ENCODE peak calls at places on chromosomes 16 and 17, in nine cellular contexts. H, M, P, I, F, N, Q, Z and K are unnamed samples.

GRCh38 chr17:27762527-27763305 is 37.6 kb downstream of the NOS2 start:
- DNase-seq in H (no peak), Q (no peak), M (no peak), N (no peak), F (no peak), Z (no peak), P (no peak), I (peak; percentile 48), K (peak; percentile 48)

GRCh38 chr16:26863971-26864370 is 202.8 kb upstream of the C16orf82 start:
- DNase-seq in F (no peak), N (no peak), Z (no peak), I (no peak), H (no peak), P (no peak), Q (no peak), M (no peak), K (no peak)

GRCh38 chr17:58870747-58871146 is 115.1 kb downstream of the PPM1E start:
- DNase-seq in N (no peak), F (no peak), M (no peak), H (no peak), Z (no peak), Q (no peak), I (no peak), P (no peak), K (no peak)

GRCh38 chr16:68564367-68564985 is 25.4 kb downstream of the ZFP90 start:
- DNase-seq in Q (no peak), H (no peak), N (no peak), Z (no peak), M (no peak), I (no peak), F (no peak), P (no peak), K (no peak)

GRCh38 chr17:21174186-21174585 is 39.8 kb downstream of the TMEM11 start:
- DNase-seq in H (no peak), Z (no peak), I (no peak), P (no peak), M (peak; percentile 7), Q (no peak), N (no peak), F (no peak), K (no peak)

GRCh38 chr16:56797861-56798260 is 67.1 kb upstream of the SLC12A3 start:
- DNase-seq in N (no peak), P (no peak), F (no peak), Q (no peak), I (no peak), H (no peak), Z (no peak), M (no peak), K (no peak)

GRCh38 chr16:81445143-81445922 is 725 bp downstream of the CMIP start:
- DNase-seq in M (no peak), F (no peak), Z (peak; percentile 50), H (peak; percentile 78), Q (no peak), P (no peak), N (peak; percentile 33), I (peak; percentile 74), K (peak; percentile 79)

GRCh38 chr16:492211-492875 is 35.2 kb upstream of the CAPN15 start:
- DNase-seq in P (no peak), F (no peak), H (no peak), I (no peak), N (no peak), M (no peak), Z (no peak), Q (no peak), K (peak; percentile 71)

GRCh38 chr17:17258998-17259397 is 22.0 kb upstream of the FLCN start:
- DNase-seq in I (no peak), P (no peak), M (no peak), F (no peak), Z (no peak), H (no peak), N (no peak), Q (no peak), K (no peak)

GRCh38 chr16:24257965-24258364 is 1.8 kb downstream of the CACNG3 start:
- DNase-seq in M (no peak), Z (no peak), H (no peak), I (no peak), F (no peak), Q (no peak), P (no peak), N (no peak), K (peak; percentile 37)

GRCh38 chr17:47742319-47743181 is 9.5 kb downstream of the TBX21 start:
- DNase-seq in H (peak; percentile 95), I (peak; percentile 32), N (no peak), P (no peak), F (no peak), Q (no peak), M (peak; percentile 4), Z (no peak), K (peak; percentile 95)

GRCh38 chr16:23182675-23183485 is at the start of gene SCNN1G:
- DNase-seq in P (no peak), N (peak; percentile 11), I (peak; percentile 16), Q (no peak), Z (peak; percentile 45), H (peak; percentile 73), M (peak; percentile 67), F (no peak), K (peak; percentile 76)
- H3K27me3 ChIP-seq in P (peaks cover 13% of the 10 kb centered on the region), N (peaks cover 57% of the 10 kb centered on the region), I (peaks cover 78% of the 10 kb centered on the region), Q (peaks cover 7% of the 10 kb centered on the region), Z (peaks cover 77% of the 10 kb centered on the region), H (peaks cover 36% of the 10 kb centered on the region), M (no peaks in the 10 kb centered on the region), F (peaks cover 21% of the 10 kb centered on the region), K (peaks cover 25% of the 10 kb centered on the region)

GRCh38 chr16:14608604-14609003 is 21.5 kb downstream of the PARN start:
- DNase-seq in H (no peak), Z (no peak), N (no peak), F (no peak), Q (no peak), M (no peak), P (no peak), I (no peak), K (no peak)
- H3K36me3 ChIP-seq in H (peaks cover 57% of the 10 kb centered on the region), Z (no peaks in the 10 kb centered on the region), N (peaks cover 93% of the 10 kb centered on the region), F (peaks cover 16% of the 10 kb centered on the region), Q (peaks cover 5% of the 10 kb centered on the region), M (peaks cover 28% of the 10 kb centered on the region), P (peaks cover 78% of the 10 kb centered on the region), I (no peaks in the 10 kb centered on the region), K (peaks cover 10% of the 10 kb centered on the region)

GRCh38 chr17:49316889-49317288 is 45.2 kb downstream of the ZNF652 start:
- DNase-seq in Q (no peak), H (no peak), I (no peak), Z (no peak), F (no peak), M (no peak), N (no peak), P (no peak), K (no peak)
- H3K4me3 ChIP-seq in Q (peak overlapping the region; percentile 0), H (no peak overlapping the region), I (no peak overlapping the region), Z (no peak overlapping the region), F (no peak overlapping the region), M (no peak overlapping the region), N (no peak overlapping the region), P (no peak overlapping the region), K (no peak overlapping the region)

DNA sequence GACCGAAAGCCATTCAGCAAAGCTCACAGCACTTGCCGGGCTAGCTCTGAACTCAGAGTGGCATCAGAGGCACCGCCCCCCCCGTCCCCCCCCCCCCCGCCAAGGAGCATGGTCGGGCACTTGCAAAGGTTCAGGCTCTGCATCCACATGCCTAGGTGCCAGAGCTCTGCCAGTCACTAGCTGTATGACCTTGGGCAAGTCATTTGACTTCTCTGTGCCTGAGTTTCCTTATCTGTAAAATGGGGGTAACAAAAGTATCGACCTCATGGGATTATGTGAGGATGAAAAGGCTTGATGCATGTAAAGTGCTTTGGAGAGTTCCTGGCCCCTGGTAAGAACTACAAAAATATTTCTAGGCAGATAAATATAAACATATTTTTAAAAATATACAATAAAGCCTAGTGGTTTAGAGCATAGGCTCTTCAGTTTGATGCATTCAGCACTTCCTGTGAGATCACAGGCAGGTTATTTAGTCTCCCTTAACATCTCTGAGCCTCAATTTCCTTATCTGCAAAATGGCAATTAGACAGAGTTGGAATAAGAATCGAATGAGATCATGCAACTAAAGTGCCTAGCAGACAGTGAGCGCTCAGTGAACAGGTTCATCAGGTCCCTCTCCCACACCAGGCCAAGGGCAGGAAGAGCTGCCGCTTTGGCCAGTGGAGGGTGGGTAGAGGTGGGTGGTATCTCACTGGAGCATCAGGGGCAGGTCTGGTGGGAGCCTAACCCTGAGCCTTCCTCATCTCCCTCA is 117.2 kb downstream of the CYLD start:
- DNase-seq in P (no peak), I (no peak), M (no peak), Q (no peak), F (no peak), Z (no peak), N (no peak), H (no peak), K (no peak)
- H3K27me3 ChIP-seq in P (no peaks in the 10 kb centered on the region), I (no peaks in the 10 kb centered on the region), M (no peaks in the 10 kb centered on the region), Q (no peaks in the 10 kb centered on the region), F (no peaks in the 10 kb centered on the region), Z (no peaks in the 10 kb centered on the region), N (peaks cover 5% of the 10 kb centered on the region), H (no peaks in the 10 kb centered on the region), K (no peaks in the 10 kb centered on the region)

GRCh38 chr17:64536913-64537312 is 30.1 kb downstream of the CEP95 start:
- DNase-seq in I (no peak), M (no peak), F (no peak), P (no peak), Q (no peak), H (no peak), N (no peak), Z (no peak), K (no peak)

GRCh38 chr17:64535357-64535756 is 28.6 kb downstream of the CEP95 start:
- DNase-seq in N (no peak), F (no peak), P (no peak), Q (no peak), M (no peak), Z (no peak), H (no peak), I (no peak), K (no peak)

GRCh38 chr17:64538508-64539120 is 31.8 kb downstream of the CEP95 start:
- DNase-seq in N (no peak), F (no peak), P (no peak), Z (no peak), Q (no peak), M (no peak), H (no peak), I (no peak), K (no peak)

GRCh38 chr17:64540118-64540776 is 33.5 kb downstream of the CEP95 start:
- DNase-seq in N (no peak), F (no peak), P (no peak), Z (no peak), I (no peak), Q (no peak), M (no peak), H (no peak), K (no peak)

GRCh38 chr17:64537488-64537887 is 30.7 kb downstream of the CEP95 start:
- DNase-seq in I (no peak), N (no peak), M (no peak), Z (no peak), H (no peak), Q (no peak), P (no peak), F (no peak), K (no peak)
- H3K36me3 ChIP-seq in I (no peaks in the 10 kb centered on the region), N (peaks cover 97% of the 10 kb centered on the region), M (peaks cover 42% of the 10 kb centered on the region), Z (no peaks in the 10 kb centered on the region), H (peaks cover 87% of the 10 kb centered on the region), Q (peaks cover 6% of the 10 kb centered on the region), P (peaks cover 74% of the 10 kb centered on the region), F (peaks cover 28% of the 10 kb centered on the region), K (peaks cover 39% of the 10 kb centered on the region)